ENCODE peak calls at places on chromosomes 13 and 19, in nine cellular contexts. One of them, this sample, is unnamed.

GRCh38 chr19:32404939-32405430 is 585 bp upstream of the DPY19L3 start:
- DNase-seq in M059J: peak
- DNase-seq in Ammon's horn: peak
- DNase-seq in iris pigment epithelial cell: peak
- DNase-seq in lower leg skin: peak
- DNase-seq in HT1080: no peak
- DNase-seq in foreskin fibroblast: peak
- DNase-seq in A549: no peak
- DNase-seq in pons: peak
- DNase-seq in this sample: no peak

GRCh38 chr19:18817574-18817973 is 14.2 kb upstream of the UPF1 start:
- DNase-seq in foreskin fibroblast: no peak
- DNase-seq in M059J: no peak
- DNase-seq in pons: no peak
- DNase-seq in lower leg skin: no peak
- DNase-seq in HT1080: no peak
- DNase-seq in A549: no peak
- DNase-seq in Ammon's horn: no peak
- DNase-seq in iris pigment epithelial cell: no peak
- DNase-seq in this sample: no peak

GRCh38 chr19:55443045-55443823 is at the start of gene SHISA7:
- DNase-seq in M059J: no peak
- DNase-seq in foreskin fibroblast: peak
- DNase-seq in pons: peak
- DNase-seq in A549: peak
- DNase-seq in Ammon's horn: peak
- DNase-seq in lower leg skin: no peak
- DNase-seq in HT1080: no peak
- DNase-seq in iris pigment epithelial cell: no peak
- DNase-seq in this sample: no peak

GRCh38 chr13:113565526-113566226 is 18.9 kb upstream of the TFDP1 start:
- DNase-seq in foreskin fibroblast: no peak
- DNase-seq in Ammon's horn: no peak
- DNase-seq in A549: no peak
- DNase-seq in M059J: no peak
- DNase-seq in lower leg skin: no peak
- DNase-seq in iris pigment epithelial cell: no peak
- DNase-seq in HT1080: no peak
- DNase-seq in pons: no peak
- DNase-seq in this sample: no peak

GRCh38 chr13:107251321-107251720 is 683.4 kb upstream of the ARGLU1 start:
- DNase-seq in HT1080: no peak
- DNase-seq in A549: no peak
- DNase-seq in M059J: peak
- DNase-seq in iris pigment epithelial cell: peak
- DNase-seq in foreskin fibroblast: no peak
- DNase-seq in Ammon's horn: no peak
- DNase-seq in lower leg skin: no peak
- DNase-seq in pons: no peak
- DNase-seq in this sample: no peak

GRCh38 chr13:111512707-111513106 is 192.3 kb downstream of the TEX29 start:
- DNase-seq in Ammon's horn: no peak
- DNase-seq in A549: no peak
- DNase-seq in lower leg skin: no peak
- DNase-seq in HT1080: no peak
- DNase-seq in pons: no peak
- DNase-seq in foreskin fibroblast: no peak
- DNase-seq in M059J: no peak
- DNase-seq in iris pigment epithelial cell: no peak
- DNase-seq in this sample: no peak

GRCh38 chr19:13190781-13191540 is 40.8 kb downstream of the IER2 start:
- DNase-seq in foreskin fibroblast: no peak
- DNase-seq in iris pigment epithelial cell: no peak
- DNase-seq in lower leg skin: no peak
- DNase-seq in Ammon's horn: no peak
- DNase-seq in HT1080: no peak
- DNase-seq in M059J: no peak
- DNase-seq in pons: no peak
- DNase-seq in A549: no peak
- DNase-seq in this sample: no peak

GRCh38 chr13:114009590-114010400 is 35.9 kb upstream of the C13orf46 start:
- DNase-seq in Ammon's horn: no peak
- DNase-seq in pons: no peak
- DNase-seq in M059J: no peak
- DNase-seq in iris pigment epithelial cell: no peak
- DNase-seq in HT1080: no peak
- DNase-seq in lower leg skin: no peak
- DNase-seq in A549: no peak
- DNase-seq in foreskin fibroblast: no peak
- DNase-seq in this sample: no peak

GRCh38 chr13:110232756-110233155 is 74.2 kb downstream of the COL4A1 start:
- DNase-seq in iris pigment epithelial cell: peak
- DNase-seq in M059J: no peak
- DNase-seq in Ammon's horn: no peak
- DNase-seq in A549: no peak
- DNase-seq in HT1080: no peak
- DNase-seq in pons: no peak
- DNase-seq in lower leg skin: no peak
- DNase-seq in foreskin fibroblast: peak
- DNase-seq in this sample: no peak

GRCh38 chr13:44117351-44117750 is 237.6 kb downstream of the LACC1 start:
- DNase-seq in M059J: peak
- DNase-seq in pons: no peak
- DNase-seq in HT1080: peak
- DNase-seq in iris pigment epithelial cell: peak
- DNase-seq in A549: no peak
- DNase-seq in foreskin fibroblast: peak
- DNase-seq in lower leg skin: no peak
- DNase-seq in Ammon's horn: no peak
- DNase-seq in this sample: no peak

GRCh38 chr19:37867831-37868230 is 38.6 kb downstream of the WDR87 start:
- DNase-seq in M059J: peak
- DNase-seq in A549: peak
- DNase-seq in iris pigment epithelial cell: peak
- DNase-seq in foreskin fibroblast: peak
- DNase-seq in HT1080: peak
- DNase-seq in lower leg skin: no peak
- DNase-seq in Ammon's horn: no peak
- DNase-seq in pons: no peak
- DNase-seq in this sample: no peak

GRCh38 chr19:15123900-15124299 is 16.7 kb downstream of the SYDE1 start:
- DNase-seq in HT1080: no peak
- DNase-seq in M059J: no peak
- DNase-seq in lower leg skin: no peak
- DNase-seq in foreskin fibroblast: peak
- DNase-seq in pons: peak
- DNase-seq in iris pigment epithelial cell: no peak
- DNase-seq in Ammon's horn: peak
- DNase-seq in A549: no peak
- DNase-seq in this sample: no peak

GRCh38 chr19:55032170-55032569 is 5.9 kb downstream of the GP6 start:
- DNase-seq in HT1080: no peak
- DNase-seq in A549: no peak
- DNase-seq in Ammon's horn: no peak
- DNase-seq in pons: no peak
- DNase-seq in M059J: no peak
- DNase-seq in lower leg skin: no peak
- DNase-seq in iris pigment epithelial cell: no peak
- DNase-seq in foreskin fibroblast: no peak
- DNase-seq in this sample: no peak

GRCh38 chr19:55113570-55114039 is 3.8 kb downstream of the PPP1R12C start:
- DNase-seq in iris pigment epithelial cell: peak
- DNase-seq in lower leg skin: peak
- DNase-seq in pons: peak
- DNase-seq in A549: peak
- DNase-seq in Ammon's horn: peak
- DNase-seq in HT1080: peak
- DNase-seq in foreskin fibroblast: peak
- DNase-seq in M059J: peak
- DNase-seq in this sample: no peak

GRCh38 chr13:32811297-32811800 is 204.9 kb upstream of the KL start:
- DNase-seq in HT1080: no peak
- DNase-seq in lower leg skin: no peak
- DNase-seq in A549: no peak
- DNase-seq in Ammon's horn: no peak
- DNase-seq in M059J: peak
- DNase-seq in foreskin fibroblast: peak
- DNase-seq in iris pigment epithelial cell: no peak
- DNase-seq in pons: no peak
- DNase-seq in this sample: no peak

GRCh38 chr19:3248728-3249315 is 24.4 kb downstream of the CELF5 start:
- DNase-seq in HT1080: no peak
- DNase-seq in iris pigment epithelial cell: no peak
- DNase-seq in pons: no peak
- DNase-seq in M059J: no peak
- DNase-seq in lower leg skin: no peak
- DNase-seq in A549: no peak
- DNase-seq in foreskin fibroblast: no peak
- DNase-seq in Ammon's horn: no peak
- DNase-seq in this sample: no peak

GRCh38 chr13:59533561-59534337 is 630.0 kb downstream of the DIAPH3 start:
- DNase-seq in pons: no peak
- DNase-seq in A549: peak
- DNase-seq in lower leg skin: no peak
- DNase-seq in Ammon's horn: no peak
- DNase-seq in M059J: peak
- DNase-seq in iris pigment epithelial cell: peak
- DNase-seq in HT1080: peak
- DNase-seq in foreskin fibroblast: no peak
- DNase-seq in this sample: no peak

GRCh38 chr19:5850743-5851293 is 431 bp downstream of the FUT3 start:
- DNase-seq in A549: no peak
- DNase-seq in HT1080: peak
- DNase-seq in pons: no peak
- DNase-seq in M059J: peak
- DNase-seq in foreskin fibroblast: peak
- DNase-seq in Ammon's horn: no peak
- DNase-seq in iris pigment epithelial cell: peak
- DNase-seq in lower leg skin: no peak
- DNase-seq in this sample: no peak

GRCh38 chr13:97600438-97601080 is 166.6 kb downstream of the RAP2A start:
- DNase-seq in iris pigment epithelial cell: peak
- DNase-seq in pons: no peak
- DNase-seq in Ammon's horn: no peak
- DNase-seq in HT1080: peak
- DNase-seq in lower leg skin: no peak
- DNase-seq in A549: peak
- DNase-seq in foreskin fibroblast: peak
- DNase-seq in M059J: peak
- DNase-seq in this sample: no peak

GRCh38 chr19:4841366-4841704 is 9.8 kb upstream of the TICAM1 start:
- DNase-seq in A549: no peak
- DNase-seq in lower leg skin: no peak
- DNase-seq in Ammon's horn: no peak
- DNase-seq in iris pigment epithelial cell: no peak
- DNase-seq in foreskin fibroblast: no peak
- DNase-seq in HT1080: no peak
- DNase-seq in pons: no peak
- DNase-seq in M059J: no peak
- DNase-seq in this sample: no peak

GRCh38 chr19:52028780-52029123 is 573 bp upstream of the ZNF614 start:
- DNase-seq in foreskin fibroblast: no peak
- DNase-seq in Ammon's horn: no peak
- DNase-seq in HT1080: no peak
- DNase-seq in lower leg skin: no peak
- DNase-seq in M059J: no peak
- DNase-seq in A549: no peak
- DNase-seq in pons: no peak
- DNase-seq in iris pigment epithelial cell: no peak
- DNase-seq in this sample: no peak